ENCODE peak calls at places on chromosomes 3 and 15, in eight cellular contexts. A, Q, Z, I, T, N, X and L are unnamed samples.

GRCh38 chr15:75844629-75845390 is 1.6 kb downstream of the UBE2Q2 start:
- DNase-seq in N (no peak), Q (no peak), A (peak), X (no peak), I (no peak), T (no peak), Z (no peak), L (no peak)

GRCh38 chr3:113783463-113783862 is 36.6 kb downstream of the ATP6V1A start:
- DNase-seq in Z (no peak), A (no peak), X (peak), T (no peak), Q (peak), N (peak), I (no peak), L (no peak)

GRCh38 chr3:87132801-87133200 is 94.3 kb upstream of the CHMP2B start:
- DNase-seq in T (no peak), N (peak), X (no peak), Z (no peak), A (no peak), Q (no peak), I (no peak), L (no peak)

GRCh38 chr3:108062051-108062450 is 28.8 kb downstream of the CD47 start:
- DNase-seq in I (no peak), N (no peak), Z (no peak), T (no peak), X (peak), A (no peak), Q (peak), L (no peak)

GRCh38 chr15:39479916-39480315 is 101.0 kb upstream of the THBS1 start:
- DNase-seq in N (no peak), X (no peak), Z (no peak), T (no peak), Q (no peak), I (no peak), A (no peak), L (no peak)

GRCh38 chr3:78258798-78259197 is 1218.9 kb downstream of the ROBO2 start:
- DNase-seq in Z (no peak), Q (no peak), X (no peak), A (no peak), I (no peak), T (no peak), N (peak), L (no peak)

GRCh38 chr3:197748597-197749314 is 927 bp upstream of the FYTTD1 start:
- DNase-seq in A (no peak), X (no peak), I (no peak), Q (no peak), T (no peak), Z (no peak), N (peak), L (no peak)

GRCh38 chr15:57364282-57365007 is 11.9 kb upstream of the CGNL1 start:
- DNase-seq in I (no peak), A (no peak), T (no peak), N (peak), X (no peak), Z (no peak), Q (no peak), L (no peak)

GRCh38 chr15:43093026-43093425 is 12.8 kb downstream of the UBR1 start:
- DNase-seq in T (no peak), Q (peak), Z (no peak), X (no peak), N (peak), I (no peak), A (no peak), L (no peak)

GRCh38 chr3:9250236-9250635 is 790 bp upstream of the SRGAP3 start:
- DNase-seq in X (no peak), N (no peak), Z (no peak), A (no peak), T (no peak), Q (no peak), I (no peak), L (peak)

GRCh38 chr3:160956785-160957184 is 148.4 kb downstream of the B3GALNT1 start:
- DNase-seq in Q (peak), N (peak), A (no peak), X (peak), Z (no peak), I (no peak), T (no peak), L (no peak)

GRCh38 chr15:65824031-65824743 is 32.1 kb upstream of the DENND4A start:
- DNase-seq in I (no peak), X (peak), T (peak), A (peak), Q (peak), N (peak), Z (no peak), L (peak)

GRCh38 chr15:55221090-55222011 is 24.6 kb upstream of the RSL24D1 start:
- DNase-seq in I (no peak), A (peak), Z (no peak), X (peak), Q (peak), N (peak), T (no peak), L (no peak)

GRCh38 chr3:133821767-133822638 is 16.4 kb downstream of the SRPRB start:
- DNase-seq in T (peak), I (no peak), N (peak), X (no peak), A (no peak), Q (no peak), Z (no peak), L (peak)

GRCh38 chr15:22786868-22787698 is 639 bp downstream of the NIPA1 start:
- DNase-seq in X (peak), T (peak), N (peak), Q (peak), A (peak), Z (no peak), I (no peak), L (peak)

GRCh38 chr3:34783881-34784280 is 855.4 kb upstream of the ARPP21 start:
- DNase-seq in X (no peak), A (no peak), Q (no peak), N (peak), T (no peak), Z (no peak), I (no peak), L (no peak)

GRCh38 chr3:13518516-13519351 is 30.2 kb upstream of the FBLN2 start:
- DNase-seq in N (peak), X (no peak), I (no peak), T (peak), A (no peak), Z (no peak), Q (no peak), L (no peak)

GRCh38 chr15:40939909-40940801 is 11.0 kb downstream of the DLL4 start:
- DNase-seq in N (no peak), Z (no peak), A (peak), I (no peak), Q (peak), T (no peak), X (peak), L (no peak)

GRCh38 chr15:47856071-47856470 is 138.8 kb downstream of the SEMA6D start:
- DNase-seq in Z (no peak), X (no peak), N (no peak), Q (no peak), A (no peak), I (no peak), T (no peak), L (no peak)